ENCODE peak calls at places on chromosome 9, in seven cellular contexts. One of them, this sample, is unnamed.
A peak's percentile ranks its signal among the peaks of the same experiment; 100 is the strongest.

GRCh38 chr9:124482431-124483031 is 24.7 kb downstream of the NR5A1 start:
- DNase-seq in uterus: no peak
- DNase-seq in heart left ventricle: no peak
- DNase-seq in prostate gland: no peak
- DNase-seq in tibial nerve: no peak
- DNase-seq in esophagus squamous epithelium: no peak
- DNase-seq in IMR-90: no peak
- DNase-seq in this sample: no peak

GRCh38 chr9:133347515-133347984 is 381 bp downstream of the MED22 start:
- DNase-seq in prostate gland: no peak
- DNase-seq in tibial nerve: no peak
- DNase-seq in heart left ventricle: no peak
- DNase-seq in esophagus squamous epithelium: no peak
- DNase-seq in uterus: no peak
- DNase-seq in IMR-90: no peak
- DNase-seq in this sample: no peak

GRCh38 chr9:35227283-35227682 is 65.5 kb downstream of the UNC13B start:
- DNase-seq in prostate gland: no peak
- DNase-seq in heart left ventricle: no peak
- DNase-seq in tibial nerve: no peak
- DNase-seq in uterus: no peak
- DNase-seq in esophagus squamous epithelium: no peak
- DNase-seq in IMR-90: no peak
- DNase-seq in this sample: no peak

GRCh38 chr9:133707065-133707760 is 30.9 kb downstream of the SARDH start:
- DNase-seq in uterus: peak; percentile 52
- DNase-seq in prostate gland: no peak
- DNase-seq in tibial nerve: no peak
- DNase-seq in IMR-90: peak; percentile 75
- DNase-seq in esophagus squamous epithelium: no peak
- DNase-seq in heart left ventricle: peak; percentile 61
- DNase-seq in this sample: no peak

GRCh38 chr9:133237271-133237731 is 28.3 kb upstream of the OBP2B start:
- DNase-seq in IMR-90: no peak
- DNase-seq in heart left ventricle: peak; percentile 64
- DNase-seq in esophagus squamous epithelium: no peak
- DNase-seq in uterus: no peak
- DNase-seq in tibial nerve: no peak
- DNase-seq in prostate gland: no peak
- DNase-seq in this sample: no peak

GRCh38 chr9:134678671-134679443 is 37.3 kb downstream of the COL5A1 start:
- DNase-seq in heart left ventricle: no peak
- DNase-seq in uterus: no peak
- DNase-seq in tibial nerve: no peak
- DNase-seq in IMR-90: no peak
- DNase-seq in esophagus squamous epithelium: no peak
- DNase-seq in prostate gland: no peak
- DNase-seq in this sample: no peak

GRCh38 chr9:35560625-35561337 is 44.3 kb upstream of the TESK1 start:
- DNase-seq in uterus: peak; percentile 23
- DNase-seq in heart left ventricle: no peak
- DNase-seq in tibial nerve: no peak
- DNase-seq in esophagus squamous epithelium: no peak
- DNase-seq in IMR-90: no peak
- DNase-seq in prostate gland: no peak
- DNase-seq in this sample: no peak

GRCh38 chr9:115553082-115553481 is 435.1 kb upstream of the TNC start:
- DNase-seq in prostate gland: no peak
- DNase-seq in esophagus squamous epithelium: no peak
- DNase-seq in tibial nerve: no peak
- DNase-seq in IMR-90: no peak
- DNase-seq in heart left ventricle: no peak
- DNase-seq in uterus: no peak
- DNase-seq in this sample: no peak

GRCh38 chr9:137235424-137236237 is 4.9 kb downstream of the SLC34A3 start:
- DNase-seq in heart left ventricle: no peak
- DNase-seq in uterus: no peak
- DNase-seq in tibial nerve: no peak
- DNase-seq in prostate gland: no peak
- DNase-seq in esophagus squamous epithelium: no peak
- DNase-seq in IMR-90: no peak
- DNase-seq in this sample: no peak
- TF ChIP-seq CTCF in heart left ventricle: no peak
- TF ChIP-seq CTCF in uterus: no peak
- TF ChIP-seq CTCF in tibial nerve: no peak
- TF ChIP-seq CTCF in prostate gland: no peak
- TF ChIP-seq CTCF in esophagus squamous epithelium: no peak
- TF ChIP-seq CTCF in IMR-90: no peak
- TF ChIP-seq CTCF in this sample: no peak

DNA sequence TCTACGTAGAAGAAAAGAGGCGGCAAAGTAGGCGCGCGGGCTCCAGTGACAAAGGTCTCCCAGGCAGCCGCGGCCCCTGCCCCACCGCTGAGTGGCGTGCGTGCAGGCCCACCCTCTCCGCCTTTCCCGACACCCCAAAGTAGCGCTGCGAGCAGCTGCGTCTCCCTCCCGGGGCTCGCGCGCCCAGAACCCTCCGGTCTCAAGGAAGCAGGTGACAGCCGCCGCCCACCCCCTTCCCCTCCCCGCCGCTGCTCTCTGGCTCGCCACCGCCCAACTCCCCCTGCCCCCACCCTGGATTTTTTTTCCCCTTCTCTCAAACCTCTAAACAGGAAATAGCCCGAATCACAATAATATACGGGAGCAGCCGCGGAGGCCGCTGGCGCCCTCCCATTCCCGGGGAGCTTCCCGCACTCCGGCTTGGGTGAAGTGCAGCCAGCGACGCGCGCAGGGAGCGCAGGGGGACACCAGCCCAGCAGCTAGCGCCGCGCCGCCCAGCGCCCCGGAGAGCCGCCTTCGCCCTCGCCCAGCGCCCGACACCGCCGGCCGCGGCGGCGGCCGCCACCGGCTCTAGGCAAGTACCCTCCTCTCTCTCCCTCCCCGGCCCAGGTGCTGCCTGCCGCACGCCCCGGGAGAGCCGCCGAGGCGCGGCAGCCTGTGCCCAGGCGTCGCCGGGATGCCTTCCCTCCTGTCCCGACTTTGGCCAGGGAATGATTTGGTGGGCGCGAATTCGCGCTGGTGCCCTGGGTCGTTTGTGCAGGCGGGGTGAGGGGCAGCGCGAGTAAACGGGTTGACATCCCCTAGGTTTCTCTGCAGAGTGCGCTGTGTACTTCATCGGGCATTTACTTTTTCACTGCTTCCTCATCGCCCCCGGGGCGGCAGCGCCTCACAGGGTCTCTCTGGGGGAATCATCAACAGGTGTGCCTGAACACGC is 52.7 kb upstream of the TJP2 start:
- DNase-seq in prostate gland: peak; percentile 72
- DNase-seq in tibial nerve: no peak
- DNase-seq in uterus: no peak
- DNase-seq in IMR-90: peak; percentile 31
- DNase-seq in esophagus squamous epithelium: no peak
- DNase-seq in heart left ventricle: peak; percentile 71
- DNase-seq in this sample: no peak
- TF ChIP-seq POLR2A in prostate gland: no peak
- TF ChIP-seq POLR2A in tibial nerve: no peak
- TF ChIP-seq POLR2A in uterus: no peak
- TF ChIP-seq POLR2A in IMR-90: no peak
- TF ChIP-seq POLR2A in esophagus squamous epithelium: no peak
- TF ChIP-seq POLR2A in heart left ventricle: no peak
- TF ChIP-seq POLR2A in this sample: no peak

GRCh38 chr9:129428890-129429577 is 191.9 kb downstream of the C9orf50 start:
- DNase-seq in uterus: no peak
- DNase-seq in esophagus squamous epithelium: no peak
- DNase-seq in IMR-90: no peak
- DNase-seq in tibial nerve: no peak
- DNase-seq in heart left ventricle: no peak
- DNase-seq in prostate gland: no peak
- DNase-seq in this sample: no peak

GRCh38 chr9:129430940-129431693 is 189.8 kb downstream of the C9orf50 start:
- DNase-seq in IMR-90: no peak
- DNase-seq in uterus: no peak
- DNase-seq in heart left ventricle: no peak
- DNase-seq in esophagus squamous epithelium: no peak
- DNase-seq in prostate gland: no peak
- DNase-seq in tibial nerve: no peak
- DNase-seq in this sample: no peak

GRCh38 chr9:129422032-129422842 is 198.7 kb downstream of the C9orf50 start:
- DNase-seq in uterus: no peak
- DNase-seq in IMR-90: no peak
- DNase-seq in heart left ventricle: no peak
- DNase-seq in tibial nerve: no peak
- DNase-seq in esophagus squamous epithelium: no peak
- DNase-seq in prostate gland: no peak
- DNase-seq in this sample: no peak

GRCh38 chr9:129422843-129423700 is 197.8 kb downstream of the C9orf50 start:
- DNase-seq in heart left ventricle: peak; percentile 48
- DNase-seq in esophagus squamous epithelium: no peak
- DNase-seq in IMR-90: peak; percentile 22
- DNase-seq in tibial nerve: no peak
- DNase-seq in uterus: no peak
- DNase-seq in prostate gland: no peak
- DNase-seq in this sample: no peak

DNA sequence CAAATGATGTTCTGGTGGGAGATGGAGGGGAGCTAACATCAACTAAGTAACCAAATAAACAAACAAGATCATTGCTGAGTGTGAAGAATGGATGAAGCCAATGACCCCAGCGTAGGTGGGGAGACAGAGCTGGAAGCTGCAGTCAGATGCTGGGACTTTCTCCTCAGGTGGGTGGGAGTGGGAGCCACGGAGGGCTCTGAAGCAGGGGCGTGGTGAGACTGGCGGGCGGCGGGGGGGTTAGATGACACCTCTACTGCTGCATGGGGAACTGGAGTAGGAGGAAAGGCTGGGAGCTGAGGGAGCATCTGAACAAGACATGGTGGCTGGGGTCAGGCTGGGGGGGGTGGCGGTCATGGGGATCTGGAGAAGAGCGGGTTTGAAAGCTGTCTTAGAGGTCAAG is 193.8 kb downstream of the C9orf50 start:
- DNase-seq in uterus: no peak
- DNase-seq in tibial nerve: no peak
- DNase-seq in IMR-90: no peak
- DNase-seq in prostate gland: no peak
- DNase-seq in heart left ventricle: no peak
- DNase-seq in esophagus squamous epithelium: no peak
- DNase-seq in this sample: no peak
- H3K27ac ChIP-seq in uterus: no peak overlapping the region
- H3K27ac ChIP-seq in tibial nerve: no peak overlapping the region
- H3K27ac ChIP-seq in IMR-90: no peak overlapping the region
- H3K27ac ChIP-seq in prostate gland: no peak overlapping the region
- H3K27ac ChIP-seq in heart left ventricle: no peak overlapping the region
- H3K27ac ChIP-seq in esophagus squamous epithelium: no peak overlapping the region
- H3K27ac ChIP-seq in this sample: no peak overlapping the region

DNA sequence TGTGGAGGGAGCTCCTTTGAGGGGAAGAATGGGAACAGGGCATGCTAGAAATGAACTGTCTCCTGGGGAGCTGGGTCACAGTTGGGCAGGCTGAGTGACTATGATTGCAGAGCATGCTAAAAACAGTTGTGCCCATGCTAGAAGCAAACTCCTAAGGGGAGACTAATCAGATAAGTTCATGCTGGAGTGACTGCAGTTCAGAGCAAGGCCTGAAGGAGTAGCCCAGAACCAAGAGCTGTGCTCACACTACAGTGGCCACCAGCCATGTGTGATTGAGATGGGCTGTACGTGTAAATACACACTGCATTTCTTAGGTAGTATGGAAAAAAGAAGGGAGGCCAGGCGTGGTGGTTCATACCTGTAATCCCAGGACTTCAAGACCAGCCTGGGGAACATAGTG is 10.3 kb upstream of the AK1 start:
- DNase-seq in heart left ventricle: no peak
- DNase-seq in tibial nerve: no peak
- DNase-seq in IMR-90: no peak
- DNase-seq in uterus: no peak
- DNase-seq in esophagus squamous epithelium: no peak
- DNase-seq in prostate gland: no peak
- DNase-seq in this sample: no peak
- TF ChIP-seq CTCF in heart left ventricle: no peak
- TF ChIP-seq CTCF in tibial nerve: no peak
- TF ChIP-seq CTCF in IMR-90: peak; percentile 14
- TF ChIP-seq CTCF in uterus: no peak
- TF ChIP-seq CTCF in esophagus squamous epithelium: no peak
- TF ChIP-seq CTCF in prostate gland: no peak
- TF ChIP-seq CTCF in this sample: no peak

This sample was measured in vagina.